ENCODE peak calls at places on chromosome 7, in four cellular contexts. L is WTC11, U is HepG2, F is K562. K is an unnamed sample.
A peak's percentile ranks its signal among the peaks of the same experiment; 100 is the strongest.

GRCh38 chr7:16498122-16498521 is 28.5 kb upstream of the LRRC72 start:
- DNase-seq in L (no peak), U (no peak), F (no peak), K (no peak)

GRCh38 chr7:19146699-19147098 is 1.5 kb upstream of the FERD3L start:
- DNase-seq in L (no peak), U (no peak), F (peak; percentile 6), K (peak; percentile 11)

GRCh38 chr7:83976302-83976701 is 218.3 kb downstream of the SEMA3A start:
- DNase-seq in L (no peak), U (peak; percentile 22), F (peak; percentile 48), K (peak; percentile 11)

GRCh38 chr7:16089801-16090200 is 331.5 kb downstream of the CRPPA start:
- DNase-seq in L (no peak), U (no peak), F (no peak), K (no peak)

GRCh38 chr7:41816111-41816510 is 113.2 kb upstream of the INHBA start:
- DNase-seq in L (no peak), U (no peak), F (no peak), K (no peak)

GRCh38 chr7:17530741-17531417 is 232.4 kb downstream of the AHR start:
- DNase-seq in L (no peak), U (peak; percentile 21), F (peak; percentile 3), K (no peak)

GRCh38 chr7:135389971-135390370 is 119.9 kb downstream of the CNOT4 start:
- DNase-seq in L (no peak), U (no peak), F (no peak), K (no peak)

GRCh38 chr7:28666144-28666543 is 253.8 kb downstream of the CREB5 start:
- DNase-seq in L (no peak), U (no peak), F (no peak), K (no peak)

GRCh38 chr7:47720141-47720906 is 138.4 kb upstream of the TNS3 start:
- DNase-seq in L (no peak), U (no peak), F (no peak), K (no peak)

GRCh38 chr7:74217455-74218342 is 7.9 kb downstream of the LAT2 start:
- DNase-seq in L (no peak), U (no peak), F (no peak), K (no peak)

GRCh38 chr7:18570890-18571478 is 75.4 kb downstream of the HDAC9 start:
- DNase-seq in L (no peak), U (peak; percentile 13), F (no peak), K (no peak)

GRCh38 chr7:157719705-157720655 is 383.2 kb downstream of the DNAJB6 start:
- DNase-seq in L (no peak), U (no peak), F (no peak), K (no peak)

GRCh38 chr7:27186450-27187157 is 1.6 kb upstream of the HOXA11 start:
- DNase-seq in L (no peak), U (no peak), F (no peak), K (no peak)

GRCh38 chr7:151426486-151426905 is 13.4 kb downstream of the CRYGN start:
- DNase-seq in L (no peak), U (no peak), F (no peak), K (peak; percentile 63)

GRCh38 chr7:131502810-131503545 is 53.5 kb downstream of the PODXL start:
- DNase-seq in L (no peak), U (peak; percentile 81), F (peak; percentile 48), K (no peak)

GRCh38 chr7:142323706-142324105 is 65.8 kb upstream of the PRSS58 start:
- DNase-seq in L (peak; percentile 88), U (peak; percentile 13), F (peak; percentile 73), K (peak; percentile 69)

GRCh38 chr7:99579956-99580777 is 17.9 kb upstream of the TMEM225B start:
- DNase-seq in L (peak; percentile 81), U (peak; percentile 6), F (no peak), K (no peak)

GRCh38 chr7:36777062-36777461 is 52.8 kb upstream of the AOAH start:
- DNase-seq in L (no peak), U (no peak), F (no peak), K (no peak)

GRCh38 chr7:99923200-99923599 is 3.9 kb upstream of the TRIM4 start:
- DNase-seq in L (no peak), U (no peak), F (no peak), K (no peak)

GRCh38 chr7:80134536-80135305 is at the start of gene GNAI1:
- DNase-seq in L (peak; percentile 80), U (peak; percentile 27), F (peak; percentile 2), K (peak; percentile 63)

GRCh38 chr7:73988197-73988596 is 39.8 kb upstream of the ELN start:
- DNase-seq in L (no peak), U (no peak), F (no peak), K (no peak)

GRCh38 chr7:112821345-112821744 is 31.2 kb upstream of the TMEM168 start:
- DNase-seq in L (no peak), U (no peak), F (no peak), K (no peak)

GRCh38 chr7:137933270-137934017 is 68.4 kb downstream of the CREB3L2 start:
- DNase-seq in L (no peak), U (no peak), F (peak; percentile 81), K (no peak)
- TF ChIP-seq ELF4 in L (no peak), U (no peak), F (no peak), K (no peak)

GRCh38 chr7:149595078-149595477 is 97.5 kb upstream of the ZNF746 start:
- DNase-seq in L (no peak), U (no peak), F (no peak), K (no peak)
- TF ChIP-seq ELF4 in L (no peak), U (no peak), F (no peak), K (no peak)

GRCh38 chr7:39153113-39153512 is 175.4 kb downstream of the POU6F2 start:
- DNase-seq in L (no peak), U (no peak), F (no peak), K (no peak)

GRCh38 chr7:39154815-39155214 is 177.1 kb downstream of the POU6F2 start:
- DNase-seq in L (no peak), U (no peak), F (no peak), K (no peak)

GRCh38 chr7:39158367-39158766 is 180.7 kb downstream of the POU6F2 start:
- DNase-seq in L (no peak), U (no peak), F (no peak), K (no peak)

GRCh38 chr7:39153647-39154046 is 175.9 kb downstream of the POU6F2 start:
- DNase-seq in L (peak; percentile 19), U (no peak), F (no peak), K (no peak)
- TF ChIP-seq ELF4 in L (no peak), U (no peak), F (no peak), K (no peak)

DNA sequence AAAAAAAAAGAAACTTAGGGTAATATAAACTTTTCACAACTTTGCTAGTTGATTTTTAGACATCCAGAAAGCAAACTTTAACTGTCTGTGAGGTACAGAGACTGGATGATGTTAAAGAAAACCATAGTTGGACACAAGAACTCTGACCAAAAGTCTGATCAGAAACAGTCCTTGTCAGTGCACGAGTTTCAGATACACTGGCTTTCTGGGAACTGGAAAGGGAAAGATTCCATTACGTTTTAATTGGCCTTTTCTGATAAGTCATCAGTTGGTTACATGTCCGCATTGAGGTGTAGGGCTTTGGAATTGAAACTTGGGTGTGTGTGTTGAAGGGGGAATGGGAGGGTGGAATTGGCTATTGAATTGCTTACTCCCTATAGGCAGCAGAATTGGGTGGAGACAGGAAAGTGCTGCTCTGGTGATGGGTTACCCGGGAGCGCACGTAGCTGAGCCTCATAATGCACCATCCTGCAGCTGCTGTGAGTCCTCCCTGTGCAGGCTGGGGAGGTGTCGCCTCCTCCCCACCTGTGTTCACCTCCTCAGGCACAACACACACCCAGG is 59.9 kb downstream of the DAGLB start:
- DNase-seq in L (no peak), U (no peak), F (no peak), K (no peak)
- TF ChIP-seq ELF4 in L (no peak), U (no peak), F (no peak), K (no peak)

DNA sequence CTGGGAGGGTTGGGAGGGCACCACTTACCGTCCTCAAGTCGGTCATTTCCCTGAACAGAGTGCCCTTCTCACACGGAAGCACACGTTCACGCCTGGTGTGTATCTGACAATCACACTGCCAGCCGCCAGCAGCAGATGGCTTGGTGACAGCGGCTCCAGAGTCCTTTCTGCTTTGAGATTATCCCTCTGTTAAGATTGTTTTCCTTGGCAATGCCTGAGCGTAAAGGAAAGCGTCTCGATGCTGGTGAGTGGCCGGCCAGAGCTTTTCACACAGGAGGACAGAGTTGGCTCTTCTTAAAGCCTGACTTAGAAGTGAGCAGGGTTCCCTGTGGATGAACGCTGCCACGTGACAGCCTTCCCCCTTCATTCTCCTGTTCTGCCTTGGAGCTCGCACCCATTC is 22.0 kb upstream of the PRKAR1B start:
- DNase-seq in L (no peak), U (no peak), F (no peak), K (no peak)
- TF ChIP-seq ELF4 in L (no peak), U (no peak), F (no peak), K (no peak)

GRCh38 chr7:30844916-30845315 is 66.7 kb upstream of the AQP1 start:
- DNase-seq in L (no peak), U (no peak), F (no peak), K (no peak)

GRCh38 chr7:30848121-30848855 is 63.4 kb upstream of the AQP1 start:
- DNase-seq in L (no peak), U (no peak), F (no peak), K (no peak)

GRCh38 chr7:30845426-30846135 is 66.1 kb upstream of the AQP1 start:
- DNase-seq in L (no peak), U (no peak), F (no peak), K (no peak)

GRCh38 chr7:30844483-30844874 is 67.2 kb upstream of the AQP1 start:
- DNase-seq in L (no peak), U (no peak), F (no peak), K (no peak)

GRCh38 chr7:30846378-30846777 is 65.3 kb upstream of the AQP1 start:
- DNase-seq in L (no peak), U (no peak), F (no peak), K (no peak)
- TF ChIP-seq ELF4 in L (no peak), U (no peak), F (no peak), K (no peak)

DNA sequence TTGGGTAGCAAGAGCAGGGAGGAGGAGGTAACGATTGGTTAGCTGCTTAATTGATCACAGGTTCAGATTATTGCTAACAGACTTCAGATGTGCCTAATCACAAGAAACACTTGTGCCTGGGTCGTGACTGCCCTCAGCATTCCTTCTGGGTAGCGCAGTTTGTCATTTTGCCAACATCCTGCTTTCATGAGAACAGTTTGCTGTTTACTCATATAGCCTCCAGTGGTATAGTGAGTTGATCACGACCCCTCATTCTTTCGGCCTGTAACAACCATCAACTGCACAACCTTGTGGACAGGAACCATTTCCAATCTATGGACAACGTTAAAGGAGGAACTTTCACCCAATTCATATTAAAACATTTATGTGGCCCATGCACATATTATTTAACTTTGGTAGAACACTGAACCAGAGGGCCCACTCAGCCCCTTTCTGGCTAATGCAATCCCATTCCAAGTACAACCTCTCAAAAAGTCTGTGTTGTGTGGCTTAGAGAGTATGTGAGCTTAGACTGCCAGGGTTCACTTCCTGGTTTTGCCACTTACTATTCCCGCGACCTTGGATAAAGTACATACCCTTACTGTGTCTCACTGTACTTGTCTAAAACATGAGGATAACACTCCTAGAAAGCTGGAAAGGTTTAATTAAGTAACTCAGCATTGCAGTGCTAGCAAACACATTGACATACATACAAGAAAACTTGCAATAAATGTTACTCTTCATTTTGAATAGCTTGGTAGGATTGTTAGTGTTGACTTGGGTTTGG is 215.9 kb downstream of the CHCHD3 start:
- DNase-seq in L (no peak), U (peak; percentile 17), F (no peak), K (no peak)
- TF ChIP-seq ELF4 in L (no peak), U (no peak), F (no peak), K (no peak)

K was measured in HEK293T.